ENCODE peak calls at places on chromosome 7, in seven cellular contexts. One of them, this sample, is unnamed.

GRCh38 chr7:98211221-98211675 is at the start of gene BHLHA15:
- DNase-seq in psoas muscle: no peak
- DNase-seq in adipocyte: peak; percentile 30
- DNase-seq in AG09309: no peak
- DNase-seq in breast epithelium: no peak
- DNase-seq in A549: peak; percentile 37
- DNase-seq in Panc1: no peak
- DNase-seq in this sample: no peak

GRCh38 chr7:82419200-82419599 is 24.4 kb downstream of the CACNA2D1 start:
- DNase-seq in psoas muscle: no peak
- DNase-seq in AG09309: no peak
- DNase-seq in Panc1: no peak
- DNase-seq in breast epithelium: no peak
- DNase-seq in adipocyte: no peak
- DNase-seq in A549: no peak
- DNase-seq in this sample: no peak

GRCh38 chr7:92340016-92340415 is 94.2 kb downstream of the ANKIB1 start:
- DNase-seq in AG09309: no peak
- DNase-seq in psoas muscle: no peak
- DNase-seq in A549: no peak
- DNase-seq in Panc1: no peak
- DNase-seq in breast epithelium: no peak
- DNase-seq in adipocyte: no peak
- DNase-seq in this sample: no peak

GRCh38 chr7:74064696-74065095 is 18.9 kb upstream of the LIMK1 start:
- DNase-seq in A549: no peak
- DNase-seq in Panc1: no peak
- DNase-seq in AG09309: no peak
- DNase-seq in breast epithelium: no peak
- DNase-seq in adipocyte: no peak
- DNase-seq in psoas muscle: peak; percentile 33
- DNase-seq in this sample: no peak

GRCh38 chr7:105943486-105943885 is 19.6 kb upstream of the CDHR3 start:
- DNase-seq in psoas muscle: no peak
- DNase-seq in adipocyte: no peak
- DNase-seq in AG09309: no peak
- DNase-seq in A549: no peak
- DNase-seq in breast epithelium: no peak
- DNase-seq in Panc1: no peak
- DNase-seq in this sample: no peak

GRCh38 chr7:116955801-116956514 is 2.7 kb downstream of the ST7 start:
- DNase-seq in breast epithelium: no peak
- DNase-seq in psoas muscle: no peak
- DNase-seq in Panc1: no peak
- DNase-seq in adipocyte: peak; percentile 45
- DNase-seq in AG09309: no peak
- DNase-seq in A549: no peak
- DNase-seq in this sample: no peak

GRCh38 chr7:107118109-107118900 is 50.5 kb upstream of the HBP1 start:
- DNase-seq in Panc1: no peak
- DNase-seq in psoas muscle: no peak
- DNase-seq in breast epithelium: no peak
- DNase-seq in AG09309: no peak
- DNase-seq in A549: no peak
- DNase-seq in adipocyte: no peak
- DNase-seq in this sample: no peak

GRCh38 chr7:135994466-135995205 is 17.5 kb upstream of the MTPN start:
- DNase-seq in psoas muscle: no peak
- DNase-seq in AG09309: no peak
- DNase-seq in Panc1: no peak
- DNase-seq in A549: no peak
- DNase-seq in breast epithelium: no peak
- DNase-seq in adipocyte: peak; percentile 38
- DNase-seq in this sample: no peak

GRCh38 chr7:43905209-43905946 is 1.0 kb downstream of the URGCP start:
- DNase-seq in AG09309: no peak
- DNase-seq in breast epithelium: no peak
- DNase-seq in adipocyte: peak; percentile 70
- DNase-seq in A549: peak; percentile 52
- DNase-seq in psoas muscle: peak; percentile 54
- DNase-seq in Panc1: no peak
- DNase-seq in this sample: peak; percentile 85

GRCh38 chr7:76998263-76998666 is 33.9 kb downstream of the SPDYE17 start:
- DNase-seq in adipocyte: no peak
- DNase-seq in AG09309: no peak
- DNase-seq in psoas muscle: no peak
- DNase-seq in Panc1: no peak
- DNase-seq in A549: no peak
- DNase-seq in breast epithelium: no peak
- DNase-seq in this sample: no peak

GRCh38 chr7:4682621-4683042 is 537 bp downstream of the FOXK1 start:
- DNase-seq in adipocyte: peak; percentile 61
- DNase-seq in psoas muscle: peak; percentile 77
- DNase-seq in Panc1: no peak
- DNase-seq in AG09309: no peak
- DNase-seq in breast epithelium: no peak
- DNase-seq in A549: no peak
- DNase-seq in this sample: no peak

GRCh38 chr7:105353752-105354328 is 34.9 kb downstream of the SRPK2 start:
- DNase-seq in psoas muscle: no peak
- DNase-seq in Panc1: no peak
- DNase-seq in AG09309: no peak
- DNase-seq in breast epithelium: no peak
- DNase-seq in adipocyte: no peak
- DNase-seq in A549: no peak
- DNase-seq in this sample: peak; percentile 51

GRCh38 chr7:5691536-5692090 is 89.8 kb downstream of the RNF216 start:
- DNase-seq in A549: no peak
- DNase-seq in breast epithelium: no peak
- DNase-seq in psoas muscle: no peak
- DNase-seq in AG09309: no peak
- DNase-seq in adipocyte: no peak
- DNase-seq in Panc1: no peak
- DNase-seq in this sample: no peak

GRCh38 chr7:23712368-23713284 is 2.6 kb downstream of the STK31 start:
- DNase-seq in psoas muscle: no peak
- DNase-seq in breast epithelium: no peak
- DNase-seq in adipocyte: peak; percentile 91
- DNase-seq in AG09309: peak; percentile 23
- DNase-seq in A549: peak; percentile 54
- DNase-seq in Panc1: peak; percentile 74
- DNase-seq in this sample: no peak

GRCh38 chr7:141013345-141013715 is 1.4 kb downstream of the MRPS33 start:
- DNase-seq in AG09309: no peak
- DNase-seq in Panc1: no peak
- DNase-seq in breast epithelium: no peak
- DNase-seq in psoas muscle: no peak
- DNase-seq in adipocyte: peak; percentile 5
- DNase-seq in A549: no peak
- DNase-seq in this sample: no peak

GRCh38 chr7:77456711-77457110 is 40.6 kb upstream of the GSAP start:
- DNase-seq in Panc1: no peak
- DNase-seq in AG09309: no peak
- DNase-seq in psoas muscle: no peak
- DNase-seq in breast epithelium: no peak
- DNase-seq in adipocyte: no peak
- DNase-seq in A549: no peak
- DNase-seq in this sample: no peak

GRCh38 chr7:118368958-118369357 is 144.5 kb downstream of the ANKRD7 start:
- DNase-seq in AG09309: no peak
- DNase-seq in psoas muscle: no peak
- DNase-seq in adipocyte: no peak
- DNase-seq in breast epithelium: no peak
- DNase-seq in Panc1: no peak
- DNase-seq in A549: no peak
- DNase-seq in this sample: no peak

GRCh38 chr7:99562832-99563231 is 4.4 kb downstream of the ZNF655 start:
- DNase-seq in adipocyte: peak; percentile 97
- DNase-seq in breast epithelium: no peak
- DNase-seq in psoas muscle: no peak
- DNase-seq in AG09309: peak; percentile 96
- DNase-seq in Panc1: peak; percentile 99
- DNase-seq in A549: peak; percentile 97
- DNase-seq in this sample: peak; percentile 59

GRCh38 chr7:99562114-99562784 is 3.8 kb downstream of the ZNF655 start:
- DNase-seq in psoas muscle: no peak
- DNase-seq in adipocyte: no peak
- DNase-seq in A549: no peak
- DNase-seq in AG09309: no peak
- DNase-seq in Panc1: no peak
- DNase-seq in breast epithelium: no peak
- DNase-seq in this sample: no peak

GRCh38 chr7:99559276-99559915 is 954 bp downstream of the ZNF655 start:
- DNase-seq in breast epithelium: no peak
- DNase-seq in psoas muscle: no peak
- DNase-seq in AG09309: no peak
- DNase-seq in Panc1: no peak
- DNase-seq in adipocyte: no peak
- DNase-seq in A549: no peak
- DNase-seq in this sample: no peak

GRCh38 chr7:99561735-99562051 is 3.3 kb downstream of the ZNF655 start:
- DNase-seq in psoas muscle: no peak
- DNase-seq in adipocyte: no peak
- DNase-seq in breast epithelium: no peak
- DNase-seq in AG09309: no peak
- DNase-seq in Panc1: no peak
- DNase-seq in A549: no peak
- DNase-seq in this sample: no peak

GRCh38 chr7:99560834-99561734 is 2.6 kb downstream of the ZNF655 start:
- DNase-seq in AG09309: no peak
- DNase-seq in adipocyte: no peak
- DNase-seq in Panc1: no peak
- DNase-seq in psoas muscle: no peak
- DNase-seq in breast epithelium: no peak
- DNase-seq in A549: no peak
- DNase-seq in this sample: no peak
- H3K4me3 ChIP-seq in AG09309: no peak overlapping the region
- H3K4me3 ChIP-seq in adipocyte: no peak overlapping the region
- H3K4me3 ChIP-seq in Panc1: no peak overlapping the region
- H3K4me3 ChIP-seq in psoas muscle: peak overlapping the region; percentile 78
- H3K4me3 ChIP-seq in breast epithelium: peak overlapping the region; percentile 100
- H3K4me3 ChIP-seq in A549: no peak overlapping the region
- H3K4me3 ChIP-seq in this sample: no peak overlapping the region

DNA sequence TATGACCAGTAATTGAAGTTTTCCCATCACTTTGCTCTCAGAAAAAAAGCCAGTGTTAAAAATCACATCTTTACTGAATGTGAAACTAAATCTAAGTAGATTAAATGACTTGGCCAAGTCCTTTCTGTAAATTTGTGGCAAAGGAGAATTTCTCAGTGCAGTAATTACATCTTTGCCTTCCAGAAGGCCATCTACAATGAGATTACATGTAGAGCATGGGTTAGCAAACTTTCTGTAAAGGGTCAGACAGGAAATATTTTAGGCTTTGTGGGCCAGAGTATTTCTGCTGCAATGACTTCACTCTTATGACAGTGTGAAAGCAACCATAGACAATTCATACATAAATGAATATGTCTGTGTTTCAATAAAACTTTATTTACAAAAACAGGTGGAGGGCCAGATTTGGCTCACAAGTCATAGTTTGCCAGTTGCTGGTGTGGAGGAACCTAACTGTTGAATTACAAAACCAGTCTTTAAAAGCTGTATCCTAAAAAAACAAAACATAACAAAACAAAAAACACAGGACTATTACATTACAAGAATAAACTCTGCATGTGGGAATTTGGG is 191.0 kb downstream of the TAX1BP1 start:
- DNase-seq in psoas muscle: no peak
- DNase-seq in A549: no peak
- DNase-seq in adipocyte: no peak
- DNase-seq in breast epithelium: no peak
- DNase-seq in AG09309: no peak
- DNase-seq in Panc1: no peak
- DNase-seq in this sample: no peak
- H3K4me3 ChIP-seq in psoas muscle: no peak overlapping the region
- H3K4me3 ChIP-seq in A549: no peak overlapping the region
- H3K4me3 ChIP-seq in adipocyte: no peak overlapping the region
- H3K4me3 ChIP-seq in breast epithelium: no peak overlapping the region
- H3K4me3 ChIP-seq in AG09309: no peak overlapping the region
- H3K4me3 ChIP-seq in Panc1: no peak overlapping the region
- H3K4me3 ChIP-seq in this sample: no peak overlapping the region

GRCh38 chr7:128362670-128363069 is 1.2 kb upstream of the PRRT4 start:
- DNase-seq in psoas muscle: no peak
- DNase-seq in adipocyte: no peak
- DNase-seq in breast epithelium: no peak
- DNase-seq in A549: no peak
- DNase-seq in AG09309: no peak
- DNase-seq in Panc1: no peak
- DNase-seq in this sample: no peak
- H3K4me3 ChIP-seq in psoas muscle: no peak overlapping the region
- H3K4me3 ChIP-seq in adipocyte: no peak overlapping the region
- H3K4me3 ChIP-seq in breast epithelium: no peak overlapping the region
- H3K4me3 ChIP-seq in A549: no peak overlapping the region
- H3K4me3 ChIP-seq in AG09309: no peak overlapping the region
- H3K4me3 ChIP-seq in Panc1: no peak overlapping the region
- H3K4me3 ChIP-seq in this sample: no peak overlapping the region

DNA sequence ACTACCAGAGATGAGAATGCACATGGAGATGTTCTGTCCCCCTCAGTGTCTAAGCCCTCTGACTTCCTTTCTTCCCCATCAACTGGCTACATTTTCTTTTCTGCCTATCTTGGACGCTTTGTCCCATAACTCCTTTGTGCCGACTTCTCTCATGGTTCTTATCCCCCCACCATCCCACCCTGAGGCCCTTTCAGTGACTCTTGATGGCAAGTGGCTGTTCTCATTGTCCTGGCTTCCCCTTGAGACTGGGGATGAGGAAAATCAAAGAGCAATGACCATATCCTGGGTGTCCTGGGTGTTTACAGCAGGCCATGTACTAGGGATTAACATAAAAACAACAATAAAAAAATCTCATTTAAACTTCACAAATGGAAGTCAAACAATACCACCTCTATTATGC is 18.8 kb upstream of the GGCT start:
- DNase-seq in psoas muscle: no peak
- DNase-seq in adipocyte: no peak
- DNase-seq in Panc1: no peak
- DNase-seq in breast epithelium: no peak
- DNase-seq in AG09309: no peak
- DNase-seq in A549: no peak
- DNase-seq in this sample: no peak
- H3K4me3 ChIP-seq in psoas muscle: no peak overlapping the region
- H3K4me3 ChIP-seq in adipocyte: no peak overlapping the region
- H3K4me3 ChIP-seq in Panc1: no peak overlapping the region
- H3K4me3 ChIP-seq in breast epithelium: no peak overlapping the region
- H3K4me3 ChIP-seq in AG09309: no peak overlapping the region
- H3K4me3 ChIP-seq in A549: no peak overlapping the region
- H3K4me3 ChIP-seq in this sample: no peak overlapping the region